ENCODE peak calls at places on chromosomes 4 and X, in five cellular contexts. G is NT2/D1, C is HepG2, U is H1, R is GM12878. B is an unnamed sample.

GRCh38 chrX:69173906-69174305 is 8.7 kb upstream of the PJA1 start:
- DNase-seq in G (no peak), C (no peak), U (no peak), R (no peak), B (no peak)

GRCh38 chr4:86972997-86973396 is 38.2 kb downstream of the AFF1 start:
- DNase-seq in G (no peak), C (peak; percentile 72), U (no peak), R (no peak), B (no peak)

GRCh38 chr4:121653214-121653613 is 43.6 kb downstream of the ANXA5 start:
- DNase-seq in G (no peak), C (no peak), U (no peak), R (no peak), B (no peak)

GRCh38 chr4:5955201-5955821 is 62.4 kb upstream of the CRMP1 start:
- DNase-seq in G (no peak), C (no peak), U (no peak), R (no peak), B (no peak)

GRCh38 chr4:6986067-6986780 is 56.9 kb upstream of the TADA2B start:
- DNase-seq in G (no peak), C (no peak), U (no peak), R (no peak), B (peak; percentile 42)

GRCh38 chr4:120018786-120019185 is 47.9 kb downstream of the MAD2L1 start:
- DNase-seq in G (no peak), C (no peak), U (no peak), R (no peak), B (no peak)

GRCh38 chr4:114116861-114117260 is 137.4 kb upstream of the ARSJ start:
- DNase-seq in G (no peak), C (no peak), U (no peak), R (no peak), B (no peak)

GRCh38 chr4:54101190-54102041 is 1.5 kb downstream of the GSX2 start:
- DNase-seq in G (no peak), C (no peak), U (no peak), R (no peak), B (no peak)

GRCh38 chr4:144655491-144655890 is 9.5 kb downstream of the HHIP start:
- DNase-seq in G (no peak), C (no peak), U (no peak), R (no peak), B (no peak)

GRCh38 chr4:53991821-53992220 is 72.6 kb downstream of the CHIC2 start:
- DNase-seq in G (no peak), C (no peak), U (no peak), R (no peak), B (no peak)

GRCh38 chrX:99242001-99242400 is 1168.1 kb downstream of the PCDH19 start:
- DNase-seq in G (peak; percentile 28), C (no peak), U (peak; percentile 70), R (no peak), B (no peak)

GRCh38 chr4:110501826-110502225 is 25.9 kb downstream of the ENPEP start:
- DNase-seq in G (no peak), C (no peak), U (no peak), R (no peak), B (no peak)

GRCh38 chr4:82706349-82707000 is 92.1 kb downstream of the SCD5 start:
- DNase-seq in G (no peak), C (no peak), U (no peak), R (no peak), B (no peak)

GRCh38 chr4:123785515-123785914 is 388.9 kb downstream of the SPRY1 start:
- DNase-seq in G (peak; percentile 28), C (no peak), U (peak; percentile 70), R (no peak), B (no peak)

GRCh38 chr4:121209171-121209570 is 45.0 kb upstream of the TNIP3 start:
- DNase-seq in G (no peak), C (no peak), U (no peak), R (no peak), B (no peak)

GRCh38 chrX:72020204-72020603 is 109.6 kb downstream of the NHSL2 start:
- DNase-seq in G (no peak), C (no peak), U (no peak), R (no peak), B (no peak)

GRCh38 chrX:45689971-45690370 is 489.3 kb upstream of the DIPK2B start:
- DNase-seq in G (no peak), C (no peak), U (no peak), R (no peak), B (no peak)

GRCh38 chr4:80732010-80732409 is 298.5 kb upstream of the BMP3 start:
- DNase-seq in G (no peak), C (no peak), U (no peak), R (no peak), B (no peak)

GRCh38 chr4:13546855-13547562 is 2.7 kb upstream of the NKX3-2 start:
- DNase-seq in G (no peak), C (no peak), U (no peak), R (no peak), B (no peak)

GRCh38 chr4:84673475-84674230 is 90.7 kb downstream of the CDS1 start:
- DNase-seq in G (no peak), C (no peak), U (no peak), R (no peak), B (no peak)

GRCh38 chr4:173294444-173294843 is 39.7 kb downstream of the HMGB2 start:
- DNase-seq in G (no peak), C (no peak), U (no peak), R (no peak), B (no peak)

GRCh38 chr4:26568446-26568994 is 15.4 kb upstream of the TBC1D19 start:
- DNase-seq in G (no peak), C (no peak), U (no peak), R (no peak), B (no peak)

GRCh38 chr4:4203688-4204400 is 22.9 kb downstream of the OTOP1 start:
- DNase-seq in G (no peak), C (no peak), U (no peak), R (no peak), B (no peak)

GRCh38 chr4:8039290-8039689 is 99.6 kb upstream of the AFAP1 start:
- DNase-seq in G (no peak), C (no peak), U (no peak), R (no peak), B (no peak)

GRCh38 chrX:143580266-143580665 is 55.6 kb downstream of the SLITRK4 start:
- DNase-seq in G (no peak), C (no peak), U (no peak), R (no peak), B (no peak)

GRCh38 chrX:144681501-144681900 is 565.8 kb upstream of the SPANXN1 start:
- DNase-seq in G (no peak), C (no peak), U (no peak), R (no peak), B (no peak)

GRCh38 chr4:116486401-116486800 is 599.0 kb downstream of the TRAM1L1 start:
- DNase-seq in G (no peak), C (no peak), U (no peak), R (no peak), B (no peak)

GRCh38 chr4:84239278-84239845 is 259.7 kb downstream of the NKX6-1 start:
- DNase-seq in G (no peak), C (no peak), U (no peak), R (no peak), B (no peak)

DNA sequence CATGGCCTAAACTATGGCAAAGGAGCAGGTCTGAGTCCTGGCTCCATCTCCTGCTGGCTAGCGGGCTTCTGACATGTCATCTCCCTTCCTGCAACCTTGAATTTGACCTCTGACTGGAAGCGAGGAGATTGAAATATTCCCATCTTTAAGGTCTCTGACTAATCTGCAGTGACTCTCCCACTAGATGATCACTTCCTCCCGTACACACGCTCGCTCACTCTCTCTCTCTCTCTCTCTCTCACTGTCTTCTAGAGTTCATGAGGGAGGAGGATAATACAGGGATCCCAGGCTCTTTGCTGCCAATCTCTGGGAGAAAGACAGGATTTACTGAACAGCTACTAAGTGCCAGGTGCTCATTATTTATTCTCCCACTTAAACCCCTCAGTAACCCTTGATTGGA is 193.7 kb upstream of the C1QTNF7 start:
- DNase-seq in G (no peak), C (no peak), U (no peak), R (no peak), B (no peak)
- TF ChIP-seq SUZ12 in G (no peak), C (no peak), U (no peak), R (no peak), B (no peak)

GRCh38 chr4:128512161-128512560 is 224.5 kb upstream of the PGRMC2 start:
- DNase-seq in G (no peak), C (no peak), U (no peak), R (no peak), B (no peak)
- TF ChIP-seq SUZ12 in G (no peak), C (no peak), U (no peak), R (no peak), B (no peak)

DNA sequence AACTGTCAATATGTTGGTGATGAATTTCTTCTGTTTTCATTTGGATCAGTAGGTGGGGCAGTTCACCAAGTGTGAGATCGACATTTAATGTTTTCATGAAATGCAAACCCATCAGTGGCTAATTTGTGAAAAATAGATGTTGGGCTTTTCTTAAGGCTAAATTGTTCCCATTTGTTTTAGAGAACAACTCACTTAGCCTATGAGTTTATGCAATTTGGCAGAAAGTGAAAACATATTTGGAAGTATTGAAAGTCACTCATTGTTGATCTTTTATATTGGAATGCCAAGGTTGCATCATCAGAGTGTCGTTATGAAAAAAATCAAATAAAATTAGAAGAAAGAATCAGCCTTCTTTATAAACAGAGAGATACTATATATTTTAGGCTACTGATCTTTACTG is 132.4 kb downstream of the RPA4 start:
- DNase-seq in G (no peak), C (no peak), U (no peak), R (no peak), B (no peak)
- TF ChIP-seq SUZ12 in G (no peak), C (no peak), U (no peak), R (no peak), B (no peak)

GRCh38 chrX:36916941-36917340 is 91.2 kb upstream of the FAM47C start:
- DNase-seq in G (no peak), C (no peak), U (no peak), R (no peak), B (no peak)
- TF ChIP-seq SUZ12 in G (no peak), C (no peak), U (no peak), R (no peak), B (no peak)

GRCh38 chr4:185504098-185505047 is 30.9 kb downstream of the PDLIM3 start:
- DNase-seq in G (no peak), C (peak; percentile 95), U (no peak), R (no peak), B (no peak)
- TF ChIP-seq SUZ12 in G (no peak), C (no peak), U (no peak), R (no peak), B (no peak)

B was measured in HEK293T.